ENCODE peak calls at places on chromosome 20, in four cellular contexts. K is neural progenitor cell, B is heart left ventricle, W is tibial artery. D is an unnamed sample.

GRCh38 chr20:56202493-56203077 is 45.9 kb upstream of the MC3R start:
- DNase-seq in K (no peak), B (no peak), W (no peak), D (no peak)

GRCh38 chr20:29452186-29452585 is 1805.3 kb upstream of the DEFB115 start:
- DNase-seq in K (no peak), B (no peak), W (no peak), D (no peak)

GRCh38 chr20:49395659-49396058 is 86.8 kb downstream of the KCNB1 start:
- DNase-seq in K (no peak), B (no peak), W (no peak), D (no peak)

GRCh38 chr20:36770680-36771079 is 2.9 kb downstream of the DSN1 start:
- DNase-seq in K (no peak), B (no peak), W (no peak), D (no peak)

GRCh38 chr20:327041-327945 is 1.9 kb downstream of the SOX12 start:
- DNase-seq in K (peak; percentile 98), B (peak; percentile 84), W (peak; percentile 80), D (no peak)

GRCh38 chr20:56924976-56925695 is 296.0 kb downstream of the TFAP2C start:
- DNase-seq in K (peak; percentile 99), B (no peak), W (no peak), D (no peak)

GRCh38 chr20:54208492-54209044 is 681 bp downstream of the PFDN4 start:
- DNase-seq in K (peak; percentile 38), B (no peak), W (no peak), D (peak; percentile 87)

GRCh38 chr20:62030834-62031434 is 34.7 kb downstream of the TAF4 start:
- DNase-seq in K (no peak), B (no peak), W (no peak), D (no peak)

GRCh38 chr20:25532015-25532751 is 53.1 kb downstream of the NINL start:
- DNase-seq in K (peak; percentile 82), B (no peak), W (no peak), D (no peak)
- TF ChIP-seq CTCF in K (peak; percentile 62), B (no peak), W (no peak), D (no peak)

GRCh38 chr20:63487116-63487764 is 11.6 kb downstream of the EEF1A2 start:
- DNase-seq in K (no peak), B (no peak), W (no peak), D (no peak)

GRCh38 chr20:63486300-63486855 is 12.5 kb downstream of the EEF1A2 start:
- DNase-seq in K (no peak), B (no peak), W (no peak), D (no peak)

GRCh38 chr20:63488331-63489251 is 10.3 kb downstream of the EEF1A2 start:
- DNase-seq in K (peak; percentile 70), B (peak; percentile 24), W (no peak), D (no peak)

GRCh38 chr20:63490416-63490815 is 8.5 kb downstream of the EEF1A2 start:
- DNase-seq in K (no peak), B (peak; percentile 34), W (no peak), D (no peak)

GRCh38 chr20:63487781-63488241 is 11.1 kb downstream of the EEF1A2 start:
- DNase-seq in K (no peak), B (no peak), W (no peak), D (no peak)
- H3K27ac ChIP-seq in K (no peak overlapping the region), B (no peak overlapping the region), W (no peak overlapping the region), D (no peak overlapping the region)

GRCh38 chr20:51801220-51801991 is 915 bp downstream of the SALL4 start:
- DNase-seq in K (peak; percentile 78), B (no peak), W (no peak), D (no peak)
- TF ChIP-seq CTCF in K (peak; percentile 43), B (no peak), W (no peak), D (no peak)

GRCh38 chr20:51831891-51832675 is 29.8 kb upstream of the SALL4 start:
- DNase-seq in K (no peak), B (no peak), W (no peak), D (no peak)
- H3K27ac ChIP-seq in K (no peak overlapping the region), B (no peak overlapping the region), W (no peak overlapping the region), D (no peak overlapping the region)

D was measured in esophagus muscularis mucosa.